ENCODE peak calls at places on chromosomes 2 and 18, in four cellular contexts. H is activated CD8-positive, alpha-beta T cell treated with anti-CD3 and anti-CD28 coated beads for 36 hours; S is fibroblast of lung; E is tibial nerve. O is an unnamed sample.

GRCh38 chr18:35616664-35617423 is 35.3 kb downstream of the GALNT1 start:
- DNase-seq in H (peak; percentile 85), S (peak; percentile 80), E (no peak), O (peak; percentile 60)

GRCh38 chr2:223084873-223085272 is 32.9 kb downstream of the KCNE4 start:
- DNase-seq in H (no peak), S (no peak), E (no peak), O (no peak)

GRCh38 chr2:114083717-114084387 is 194.0 kb downstream of the ACTR3 start:
- DNase-seq in H (no peak), S (no peak), E (no peak), O (no peak)

GRCh38 chr2:123502926-123503325 is 522.2 kb upstream of the CNTNAP5 start:
- DNase-seq in H (no peak), S (peak; percentile 76), E (no peak), O (no peak)

GRCh38 chr18:35019929-35020328 is 21.3 kb upstream of the MAPRE2 start:
- DNase-seq in H (no peak), S (no peak), E (no peak), O (no peak)

GRCh38 chr2:166373951-166374350 is 1.8 kb downstream of the SCN9A start:
- DNase-seq in H (peak; percentile 48), S (peak; percentile 72), E (no peak), O (no peak)

GRCh38 chr2:238225911-238226697 is 13.7 kb downstream of the HES6 start:
- DNase-seq in H (no peak), S (peak; percentile 13), E (no peak), O (peak; percentile 36)

GRCh38 chr2:162123806-162124758 is 28.0 kb downstream of the GCG start:
- DNase-seq in H (no peak), S (peak; percentile 77), E (no peak), O (peak; percentile 62)

GRCh38 chr2:162221064-162221463 is 22.2 kb downstream of the FAP start:
- DNase-seq in H (peak; percentile 74), S (peak; percentile 71), E (peak; percentile 58), O (peak; percentile 60)

GRCh38 chr2:168244318-168244717 is 3.1 kb downstream of the STK39 start:
- DNase-seq in H (peak; percentile 78), S (peak; percentile 11), E (no peak), O (no peak)

GRCh38 chr2:128666596-128666995 is 347.9 kb upstream of the HS6ST1 start:
- DNase-seq in H (no peak), S (no peak), E (no peak), O (no peak)

GRCh38 chr2:142870516-142870915 is 6.9 kb upstream of the KYNU start:
- DNase-seq in H (no peak), S (peak; percentile 52), E (no peak), O (no peak)

GRCh38 chr18:45896991-45897390 is 70.1 kb downstream of the EPG5 start:
- DNase-seq in H (no peak), S (no peak), E (no peak), O (no peak)

GRCh38 chr2:120367649-120368048 is 21.7 kb downstream of the INHBB start:
- DNase-seq in H (no peak), S (no peak), E (no peak), O (no peak)

GRCh38 chr2:176094307-176094706 is 1.8 kb downstream of the HOXD13 start:
- DNase-seq in H (no peak), S (no peak), E (no peak), O (no peak)

GRCh38 chr18:76356666-76357065 is 138.4 kb downstream of the ZNF516 start:
- DNase-seq in H (no peak), S (no peak), E (no peak), O (no peak)

GRCh38 chr2:96501886-96502810 is 3.0 kb downstream of the NEURL3 start:
- DNase-seq in H (no peak), S (no peak), E (no peak), O (peak; percentile 17)

GRCh38 chr2:28354920-28355520 is 37.6 kb upstream of the FOSL2 start:
- DNase-seq in H (no peak), S (no peak), E (no peak), O (no peak)

GRCh38 chr2:28357055-28357454 is 35.6 kb upstream of the FOSL2 start:
- DNase-seq in H (no peak), S (no peak), E (no peak), O (no peak)

GRCh38 chr2:28357948-28358667 is 34.5 kb upstream of the FOSL2 start:
- DNase-seq in H (no peak), S (no peak), E (no peak), O (no peak)

GRCh38 chr2:28355521-28356094 is 37.0 kb upstream of the FOSL2 start:
- DNase-seq in H (no peak), S (no peak), E (peak; percentile 42), O (no peak)

DNA sequence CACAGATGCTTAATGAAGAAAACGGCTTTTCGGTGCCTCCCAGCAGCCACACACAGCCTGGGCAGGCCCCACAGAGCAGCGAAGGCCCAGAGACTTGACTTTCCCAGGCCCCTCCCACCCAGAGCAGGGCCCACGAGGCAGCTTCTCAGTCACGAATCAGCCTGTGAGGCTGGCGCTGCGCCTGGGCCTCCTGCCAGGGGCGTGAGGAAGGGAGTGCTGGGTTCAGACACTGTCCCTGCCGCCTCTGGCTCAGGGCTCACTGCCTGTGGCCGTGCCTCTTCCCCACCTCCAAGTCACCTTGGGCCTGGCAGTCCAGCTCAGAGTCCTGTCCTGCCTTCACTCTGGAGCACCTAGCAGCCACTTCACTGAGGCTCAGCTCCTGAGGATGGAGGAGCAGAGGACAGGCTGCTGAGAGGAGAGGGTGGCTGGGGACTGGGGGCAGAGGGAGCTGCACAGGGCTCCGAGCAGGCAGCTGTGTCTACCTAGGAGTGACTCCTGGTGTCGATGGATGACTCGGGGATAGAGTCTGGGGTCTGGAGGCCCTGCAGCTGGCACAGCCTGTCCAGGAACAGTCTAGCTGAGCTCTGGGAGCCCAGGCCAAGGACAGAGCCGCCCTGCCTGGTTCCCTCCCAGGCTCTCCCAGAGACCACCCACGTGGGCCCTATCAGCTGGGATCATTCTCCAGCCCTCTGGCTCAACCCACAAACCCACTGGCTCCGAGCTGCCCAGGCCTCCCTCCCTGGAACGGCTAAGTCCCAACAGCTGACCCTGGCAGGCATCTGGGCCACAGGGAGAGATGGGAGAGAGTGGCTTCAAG is 36.4 kb upstream of the FOSL2 start:
- DNase-seq in H (peak; percentile 62), S (peak; percentile 89), E (peak; percentile 84), O (no peak)
- TF ChIP-seq CTCF in H (no peak), S (no peak), E (no peak), O (no peak)

DNA sequence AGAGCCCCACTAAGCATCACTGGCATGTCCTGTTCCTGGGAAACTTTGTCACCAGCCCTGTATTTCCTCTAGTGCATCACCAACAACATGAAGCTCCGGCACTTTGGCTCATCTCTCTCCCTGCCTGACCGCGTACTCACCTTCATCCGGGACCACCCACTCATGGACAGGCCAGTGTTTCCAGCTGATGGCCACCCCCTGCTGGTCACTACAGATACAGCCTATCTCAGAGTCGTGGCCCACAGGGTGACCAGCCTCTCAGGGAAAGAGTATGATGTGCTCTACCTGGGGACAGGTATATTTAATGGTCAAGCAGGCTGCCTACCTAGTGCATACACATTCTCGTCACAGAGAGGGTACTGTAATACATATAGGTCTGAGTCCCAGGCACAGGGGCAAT is 21.0 kb downstream of the SEMA4F start:
- DNase-seq in H (no peak), S (no peak), E (no peak), O (no peak)
- TF ChIP-seq CTCF in H (no peak), S (no peak), E (no peak), O (no peak)

DNA sequence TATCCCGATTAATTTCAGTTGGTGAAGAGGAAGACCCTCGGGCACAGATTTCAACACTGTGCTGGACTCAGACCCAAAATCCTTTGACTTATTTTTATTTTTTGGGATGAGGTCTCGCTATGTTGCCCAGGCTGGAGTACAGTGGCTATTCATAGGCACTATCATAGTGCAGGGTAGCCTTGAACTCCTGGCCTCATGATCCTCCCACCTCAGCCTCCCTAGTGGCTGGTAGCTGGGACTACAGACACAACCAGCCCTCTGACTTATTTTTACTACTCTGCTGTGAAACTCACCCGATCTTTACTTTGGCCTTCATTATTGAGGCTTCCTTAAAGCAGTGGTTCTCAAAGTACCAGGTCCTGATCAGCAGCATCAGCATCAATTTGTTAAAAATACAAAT is 18.2 kb upstream of the ADAM17 start:
- DNase-seq in H (no peak), S (no peak), E (no peak), O (no peak)
- TF ChIP-seq CTCF in H (no peak), S (no peak), E (peak; percentile 4), O (no peak)

GRCh38 chr2:28729698-28730097 is 21.9 kb upstream of the PPP1CB start:
- DNase-seq in H (no peak), S (no peak), E (no peak), O (no peak)
- TF ChIP-seq CTCF in H (no peak), S (no peak), E (no peak), O (no peak)

GRCh38 chr2:10170256-10170655 is 47.7 kb downstream of the RRM2 start:
- DNase-seq in H (no peak), S (peak; percentile 50), E (no peak), O (no peak)

GRCh38 chr2:10167316-10167715 is 44.8 kb downstream of the RRM2 start:
- DNase-seq in H (no peak), S (no peak), E (no peak), O (no peak)

GRCh38 chr2:10169581-10169980 is 47.0 kb downstream of the RRM2 start:
- DNase-seq in H (no peak), S (no peak), E (no peak), O (no peak)

GRCh38 chr2:10171006-10171800 is 48.7 kb downstream of the RRM2 start:
- DNase-seq in H (no peak), S (no peak), E (no peak), O (no peak)

DNA sequence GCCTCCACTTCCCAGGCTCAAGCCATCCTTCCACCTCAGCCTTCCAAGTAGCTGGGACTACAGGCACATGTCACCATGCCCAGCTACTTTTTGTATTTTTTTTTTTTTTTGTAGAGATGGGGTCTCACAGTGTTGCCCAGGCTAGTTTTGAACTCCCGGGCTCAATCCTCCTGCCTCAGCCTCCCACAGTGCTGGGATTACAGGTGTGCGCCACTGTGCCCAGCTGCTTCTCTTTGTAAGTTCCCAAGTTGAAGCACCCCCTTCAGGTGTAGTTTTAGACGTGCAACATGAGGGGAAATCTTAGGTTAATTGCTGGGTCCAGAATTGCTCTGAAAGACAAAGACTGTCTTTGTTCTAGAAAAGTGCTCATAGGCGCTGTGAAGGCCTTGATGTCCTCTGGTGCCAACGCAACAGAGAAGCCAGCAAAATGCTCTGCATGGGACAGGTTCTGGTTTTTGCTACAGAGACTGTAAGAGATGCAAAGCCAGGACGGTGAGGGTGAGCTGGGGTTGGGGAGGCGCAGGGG is 46.6 kb downstream of the RRM2 start:
- DNase-seq in H (no peak), S (no peak), E (no peak), O (no peak)
- TF ChIP-seq CTCF in H (no peak), S (no peak), E (no peak), O (no peak)

DNA sequence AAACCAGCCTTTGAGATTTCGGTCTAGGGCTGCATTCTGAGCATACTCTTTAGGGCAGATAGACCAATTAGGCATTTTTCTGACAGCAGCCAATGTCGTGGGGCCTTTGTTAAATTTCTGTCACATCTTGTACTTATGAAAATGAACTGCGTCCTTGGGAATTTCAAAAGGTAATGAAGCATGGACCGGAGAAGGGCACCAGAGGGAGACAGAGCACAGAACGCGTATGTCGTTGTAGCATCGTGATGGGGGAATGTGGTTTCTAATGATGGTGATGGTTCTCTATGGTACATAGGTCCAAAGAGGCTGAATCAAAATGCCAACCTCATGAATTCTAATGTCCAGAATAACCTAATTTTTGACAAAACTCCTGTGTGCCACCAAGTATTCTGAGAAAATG is 483.9 kb upstream of the CRIM1 start:
- DNase-seq in H (no peak), S (no peak), E (no peak), O (no peak)
- TF ChIP-seq CTCF in H (no peak), S (no peak), E (peak; percentile 15), O (no peak)

GRCh38 chr18:4789506-4789905 is 334.4 kb upstream of the DLGAP1 start:
- DNase-seq in H (no peak), S (no peak), E (no peak), O (no peak)
- TF ChIP-seq CTCF in H (no peak), S (no peak), E (no peak), O (no peak)

O was measured in GM13976.